ENCODE peak calls at places on chromosomes 5 and 9, in eight cellular contexts. One of them, this sample, is unnamed.

GRCh38 chr5:43646997-43647396 is 44.0 kb downstream of the NNT start:
- DNase-seq in HCT116: no peak
- DNase-seq in SK-N-SH: no peak
- DNase-seq in endothelial cell of umbilical vein: no peak
- DNase-seq in fibroblast of lung: no peak
- DNase-seq in mammary epithelial cell: no peak
- DNase-seq in PC-9: no peak
- DNase-seq in H9: no peak
- DNase-seq in this sample: no peak

GRCh38 chr5:76422175-76422574 is 19.1 kb downstream of the IQGAP2 start:
- DNase-seq in HCT116: no peak
- DNase-seq in SK-N-SH: no peak
- DNase-seq in endothelial cell of umbilical vein: no peak
- DNase-seq in fibroblast of lung: peak; percentile 3
- DNase-seq in mammary epithelial cell: no peak
- DNase-seq in PC-9: no peak
- DNase-seq in H9: no peak
- DNase-seq in this sample: no peak

GRCh38 chr9:91008568-91008967 is 206.9 kb downstream of the SYK start:
- DNase-seq in HCT116: no peak
- DNase-seq in SK-N-SH: no peak
- DNase-seq in endothelial cell of umbilical vein: no peak
- DNase-seq in fibroblast of lung: no peak
- DNase-seq in mammary epithelial cell: no peak
- DNase-seq in PC-9: no peak
- DNase-seq in H9: no peak
- DNase-seq in this sample: no peak

GRCh38 chr9:99357575-99357974 is 135.5 kb downstream of the SEC61B start:
- DNase-seq in HCT116: no peak
- DNase-seq in SK-N-SH: no peak
- DNase-seq in endothelial cell of umbilical vein: no peak
- DNase-seq in fibroblast of lung: no peak
- DNase-seq in mammary epithelial cell: no peak
- DNase-seq in PC-9: no peak
- DNase-seq in H9: no peak
- DNase-seq in this sample: no peak

GRCh38 chr5:76602094-76602726 is 21.0 kb downstream of the F2RL2 start:
- DNase-seq in HCT116: no peak
- DNase-seq in SK-N-SH: no peak
- DNase-seq in endothelial cell of umbilical vein: peak; percentile 70
- DNase-seq in fibroblast of lung: peak; percentile 30
- DNase-seq in mammary epithelial cell: no peak
- DNase-seq in PC-9: no peak
- DNase-seq in H9: no peak
- DNase-seq in this sample: no peak

GRCh38 chr9:27638716-27639115 is 65.4 kb upstream of the C9orf72 start:
- DNase-seq in HCT116: no peak
- DNase-seq in SK-N-SH: no peak
- DNase-seq in endothelial cell of umbilical vein: no peak
- DNase-seq in fibroblast of lung: no peak
- DNase-seq in mammary epithelial cell: peak; percentile 29
- DNase-seq in PC-9: no peak
- DNase-seq in H9: no peak
- DNase-seq in this sample: no peak

GRCh38 chr9:93827545-93828330 is 127.4 kb downstream of the BARX1 start:
- DNase-seq in HCT116: no peak
- DNase-seq in SK-N-SH: peak; percentile 96
- DNase-seq in endothelial cell of umbilical vein: peak; percentile 73
- DNase-seq in fibroblast of lung: peak; percentile 44
- DNase-seq in mammary epithelial cell: peak; percentile 24
- DNase-seq in PC-9: peak; percentile 57
- DNase-seq in H9: peak; percentile 88
- DNase-seq in this sample: peak; percentile 9

GRCh38 chr9:12849486-12850010 is 74.7 kb downstream of the LURAP1L start:
- DNase-seq in HCT116: no peak
- DNase-seq in SK-N-SH: no peak
- DNase-seq in endothelial cell of umbilical vein: no peak
- DNase-seq in fibroblast of lung: no peak
- DNase-seq in mammary epithelial cell: no peak
- DNase-seq in PC-9: no peak
- DNase-seq in H9: no peak
- DNase-seq in this sample: no peak

GRCh38 chr5:90853759-90854515 is 295.3 kb downstream of the ADGRV1 start:
- DNase-seq in HCT116: no peak
- DNase-seq in SK-N-SH: no peak
- DNase-seq in endothelial cell of umbilical vein: peak; percentile 74
- DNase-seq in fibroblast of lung: no peak
- DNase-seq in mammary epithelial cell: no peak
- DNase-seq in PC-9: no peak
- DNase-seq in H9: no peak
- DNase-seq in this sample: no peak

GRCh38 chr9:133048595-133048994 is 13.2 kb upstream of the CEL start:
- DNase-seq in HCT116: peak; percentile 3
- DNase-seq in SK-N-SH: peak; percentile 58
- DNase-seq in endothelial cell of umbilical vein: peak; percentile 12
- DNase-seq in fibroblast of lung: no peak
- DNase-seq in mammary epithelial cell: no peak
- DNase-seq in PC-9: peak; percentile 34
- DNase-seq in H9: peak; percentile 52
- DNase-seq in this sample: peak; percentile 42

GRCh38 chr9:107784235-107784958 is 294.8 kb upstream of the KLF4 start:
- DNase-seq in HCT116: peak; percentile 15
- DNase-seq in SK-N-SH: no peak
- DNase-seq in endothelial cell of umbilical vein: peak; percentile 27
- DNase-seq in fibroblast of lung: peak; percentile 66
- DNase-seq in mammary epithelial cell: peak; percentile 5
- DNase-seq in PC-9: peak; percentile 29
- DNase-seq in H9: peak; percentile 49
- DNase-seq in this sample: no peak

GRCh38 chr9:124180557-124180956 is 77.2 kb upstream of the NEK6 start:
- DNase-seq in HCT116: no peak
- DNase-seq in SK-N-SH: peak; percentile 52
- DNase-seq in endothelial cell of umbilical vein: peak; percentile 22
- DNase-seq in fibroblast of lung: peak; percentile 30
- DNase-seq in mammary epithelial cell: no peak
- DNase-seq in PC-9: no peak
- DNase-seq in H9: no peak
- DNase-seq in this sample: no peak

GRCh38 chr5:62386824-62387223 is 16.9 kb downstream of the DIMT1 start:
- DNase-seq in HCT116: no peak
- DNase-seq in SK-N-SH: no peak
- DNase-seq in endothelial cell of umbilical vein: no peak
- DNase-seq in fibroblast of lung: no peak
- DNase-seq in mammary epithelial cell: no peak
- DNase-seq in PC-9: no peak
- DNase-seq in H9: no peak
- DNase-seq in this sample: no peak

GRCh38 chr5:102527547-102527946 is 28.7 kb upstream of the SLCO6A1 start:
- DNase-seq in HCT116: no peak
- DNase-seq in SK-N-SH: no peak
- DNase-seq in endothelial cell of umbilical vein: no peak
- DNase-seq in fibroblast of lung: no peak
- DNase-seq in mammary epithelial cell: no peak
- DNase-seq in PC-9: no peak
- DNase-seq in H9: no peak
- DNase-seq in this sample: no peak

GRCh38 chr9:35650341-35651158 is at the start of gene SIT1:
- DNase-seq in HCT116: no peak
- DNase-seq in SK-N-SH: no peak
- DNase-seq in endothelial cell of umbilical vein: no peak
- DNase-seq in fibroblast of lung: no peak
- DNase-seq in mammary epithelial cell: no peak
- DNase-seq in PC-9: no peak
- DNase-seq in H9: no peak
- DNase-seq in this sample: peak; percentile 82

GRCh38 chr5:178625679-178626483 is 969 bp downstream of the CLK4 start:
- DNase-seq in HCT116: no peak
- DNase-seq in SK-N-SH: peak; percentile 31
- DNase-seq in endothelial cell of umbilical vein: no peak
- DNase-seq in fibroblast of lung: peak; percentile 57
- DNase-seq in mammary epithelial cell: no peak
- DNase-seq in PC-9: no peak
- DNase-seq in H9: no peak
- DNase-seq in this sample: peak; percentile 43

GRCh38 chr5:60510663-60511062 is 189.3 kb downstream of the DEPDC1B start:
- DNase-seq in HCT116: no peak
- DNase-seq in SK-N-SH: no peak
- DNase-seq in endothelial cell of umbilical vein: no peak
- DNase-seq in fibroblast of lung: no peak
- DNase-seq in mammary epithelial cell: no peak
- DNase-seq in PC-9: no peak
- DNase-seq in H9: no peak
- DNase-seq in this sample: no peak

GRCh38 chr5:72161951-72162350 is 54.7 kb downstream of the MAP1B start:
- DNase-seq in HCT116: no peak
- DNase-seq in SK-N-SH: no peak
- DNase-seq in endothelial cell of umbilical vein: no peak
- DNase-seq in fibroblast of lung: no peak
- DNase-seq in mammary epithelial cell: no peak
- DNase-seq in PC-9: no peak
- DNase-seq in H9: no peak
- DNase-seq in this sample: no peak

GRCh38 chr5:72159501-72159911 is 52.2 kb downstream of the MAP1B start:
- DNase-seq in HCT116: no peak
- DNase-seq in SK-N-SH: no peak
- DNase-seq in endothelial cell of umbilical vein: peak; percentile 52
- DNase-seq in fibroblast of lung: peak; percentile 55
- DNase-seq in mammary epithelial cell: no peak
- DNase-seq in PC-9: no peak
- DNase-seq in H9: no peak
- DNase-seq in this sample: no peak

GRCh38 chr5:72163349-72163983 is 56.2 kb downstream of the MAP1B start:
- DNase-seq in HCT116: no peak
- DNase-seq in SK-N-SH: no peak
- DNase-seq in endothelial cell of umbilical vein: no peak
- DNase-seq in fibroblast of lung: peak; percentile 67
- DNase-seq in mammary epithelial cell: no peak
- DNase-seq in PC-9: no peak
- DNase-seq in H9: no peak
- DNase-seq in this sample: no peak

GRCh38 chr5:72160959-72161358 is 53.7 kb downstream of the MAP1B start:
- DNase-seq in HCT116: no peak
- DNase-seq in SK-N-SH: no peak
- DNase-seq in endothelial cell of umbilical vein: no peak
- DNase-seq in fibroblast of lung: peak; percentile 77
- DNase-seq in mammary epithelial cell: peak; percentile 42
- DNase-seq in PC-9: no peak
- DNase-seq in H9: no peak
- DNase-seq in this sample: no peak

GRCh38 chr5:72160299-72160698 is 53.0 kb downstream of the MAP1B start:
- DNase-seq in HCT116: no peak
- DNase-seq in SK-N-SH: no peak
- DNase-seq in endothelial cell of umbilical vein: peak; percentile 87
- DNase-seq in fibroblast of lung: peak; percentile 93
- DNase-seq in mammary epithelial cell: peak; percentile 10
- DNase-seq in PC-9: no peak
- DNase-seq in H9: no peak
- DNase-seq in this sample: no peak
- H3K79me2 ChIP-seq in HCT116: no peaks in the 10 kb centered on the region
- H3K79me2 ChIP-seq in SK-N-SH: peaks cover 100% of the 10 kb centered on the region
- H3K79me2 ChIP-seq in endothelial cell of umbilical vein: peaks cover 89% of the 10 kb centered on the region
- H3K79me2 ChIP-seq in fibroblast of lung: peaks cover 45% of the 10 kb centered on the region
- H3K79me2 ChIP-seq in mammary epithelial cell: no peaks in the 10 kb centered on the region
- H3K79me2 ChIP-seq in PC-9: peaks cover 13% of the 10 kb centered on the region
- H3K79me2 ChIP-seq in H9: no peaks in the 10 kb centered on the region
- H3K79me2 ChIP-seq in this sample: no peaks in the 10 kb centered on the region

DNA sequence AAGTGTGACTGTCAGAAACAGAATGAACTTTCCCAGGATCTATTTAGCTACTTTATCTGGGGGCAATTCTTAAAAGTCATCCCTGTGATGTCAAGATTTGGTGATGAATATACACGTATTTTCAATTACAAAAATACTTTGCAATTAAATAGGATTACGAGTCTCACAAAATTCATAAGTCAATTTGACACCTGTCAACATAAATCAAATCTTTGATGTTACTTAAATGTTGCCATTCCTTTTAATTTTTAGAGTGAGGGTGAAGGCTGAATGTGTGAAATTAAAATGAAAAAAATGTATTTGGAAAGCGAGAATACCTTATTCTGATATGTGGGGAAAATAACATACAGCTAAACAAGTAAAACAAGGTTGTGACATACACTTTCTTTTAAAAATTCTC is 202.9 kb downstream of the EPB41L4A start:
- DNase-seq in HCT116: no peak
- DNase-seq in SK-N-SH: no peak
- DNase-seq in endothelial cell of umbilical vein: no peak
- DNase-seq in fibroblast of lung: no peak
- DNase-seq in mammary epithelial cell: no peak
- DNase-seq in PC-9: no peak
- DNase-seq in H9: no peak
- DNase-seq in this sample: no peak
- H4K20me1 ChIP-seq in HCT116: no peaks in the 10 kb centered on the region
- H4K20me1 ChIP-seq in SK-N-SH: no peaks in the 10 kb centered on the region
- H4K20me1 ChIP-seq in endothelial cell of umbilical vein: no peaks in the 10 kb centered on the region
- H4K20me1 ChIP-seq in fibroblast of lung: no peaks in the 10 kb centered on the region
- H4K20me1 ChIP-seq in mammary epithelial cell: no peaks in the 10 kb centered on the region
- H4K20me1 ChIP-seq in PC-9: no peaks in the 10 kb centered on the region
- H4K20me1 ChIP-seq in H9: no peaks in the 10 kb centered on the region
- H4K20me1 ChIP-seq in this sample: no peaks in the 10 kb centered on the region

DNA sequence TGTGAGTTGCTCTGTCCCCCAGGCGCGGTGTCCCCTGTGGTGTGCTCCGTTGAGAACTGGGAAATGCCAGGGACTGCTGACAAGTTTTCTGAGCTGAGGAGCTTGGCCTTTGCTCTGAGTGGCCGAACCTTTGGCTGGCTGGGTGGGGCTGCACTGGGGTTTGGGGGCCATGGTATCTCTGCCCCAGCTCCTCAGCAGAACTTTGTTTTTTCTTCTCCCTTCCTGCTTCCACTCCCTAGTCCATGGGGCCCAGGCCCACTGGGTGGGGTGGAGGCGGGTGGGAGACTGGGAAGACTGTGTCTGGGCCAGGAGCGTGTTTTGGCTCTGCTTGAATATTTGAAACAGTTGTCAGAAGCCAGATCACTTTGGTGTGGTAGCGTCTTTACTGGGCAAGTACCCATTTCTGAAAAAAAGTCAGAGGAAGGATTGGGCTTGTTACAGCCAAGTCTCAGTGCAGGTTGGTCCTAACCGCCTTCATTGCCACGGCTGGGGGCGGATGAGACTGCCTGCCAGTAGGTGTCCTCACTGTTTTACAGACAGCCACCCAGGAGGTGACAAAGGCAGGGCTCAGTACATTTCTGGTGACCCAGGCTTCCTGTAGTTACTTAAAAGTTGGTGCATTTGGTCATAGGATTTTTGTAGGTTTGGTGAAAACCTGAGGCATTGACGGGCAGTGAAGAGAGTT is 92.7 kb downstream of the DAB2IP start:
- DNase-seq in HCT116: no peak
- DNase-seq in SK-N-SH: peak; percentile 68
- DNase-seq in endothelial cell of umbilical vein: peak; percentile 57
- DNase-seq in fibroblast of lung: peak; percentile 53
- DNase-seq in mammary epithelial cell: peak; percentile 53
- DNase-seq in PC-9: peak; percentile 67
- DNase-seq in H9: peak; percentile 67
- DNase-seq in this sample: peak; percentile 89
- H3K79me2 ChIP-seq in HCT116: peaks cover 27% of the 10 kb centered on the region
- H3K79me2 ChIP-seq in SK-N-SH: peaks cover 69% of the 10 kb centered on the region
- H3K79me2 ChIP-seq in endothelial cell of umbilical vein: peaks cover 11% of the 10 kb centered on the region
- H3K79me2 ChIP-seq in fibroblast of lung: peaks cover 5% of the 10 kb centered on the region
- H3K79me2 ChIP-seq in mammary epithelial cell: peaks cover 97% of the 10 kb centered on the region
- H3K79me2 ChIP-seq in PC-9: peaks cover 34% of the 10 kb centered on the region
- H3K79me2 ChIP-seq in H9: no peaks in the 10 kb centered on the region
- H3K79me2 ChIP-seq in this sample: no peaks in the 10 kb centered on the region

GRCh38 chr5:14295610-14296009 is 152.5 kb downstream of the TRIO start:
- DNase-seq in HCT116: no peak
- DNase-seq in SK-N-SH: no peak
- DNase-seq in endothelial cell of umbilical vein: no peak
- DNase-seq in fibroblast of lung: no peak
- DNase-seq in mammary epithelial cell: no peak
- DNase-seq in PC-9: no peak
- DNase-seq in H9: no peak
- DNase-seq in this sample: no peak
- H4K20me1 ChIP-seq in HCT116: no peaks in the 10 kb centered on the region
- H4K20me1 ChIP-seq in SK-N-SH: peaks cover 11% of the 10 kb centered on the region
- H4K20me1 ChIP-seq in endothelial cell of umbilical vein: no peaks in the 10 kb centered on the region
- H4K20me1 ChIP-seq in fibroblast of lung: no peaks in the 10 kb centered on the region
- H4K20me1 ChIP-seq in mammary epithelial cell: no peaks in the 10 kb centered on the region
- H4K20me1 ChIP-seq in PC-9: peaks cover 5% of the 10 kb centered on the region
- H4K20me1 ChIP-seq in H9: no peaks in the 10 kb centered on the region
- H4K20me1 ChIP-seq in this sample: no peaks in the 10 kb centered on the region